ENCODE peak calls at places on chromosome 12, in seven cellular contexts. E, N, I, D, Y, Q and B are unnamed samples.

GRCh38 chr12:9759680-9760592 is 765 bp downstream of the CD69 start:
- DNase-seq in Q (no peak), Y (no peak), E (no peak), D (no peak), N (no peak), I (no peak), B (peak; percentile 62)

GRCh38 chr12:28941248-28941647 is 207.8 kb upstream of the FAR2 start:
- DNase-seq in E (no peak), I (no peak), Q (no peak), N (no peak), Y (no peak), D (no peak), B (no peak)

GRCh38 chr12:109775172-109775881 is 57.9 kb downstream of the TRPV4 start:
- DNase-seq in I (peak; percentile 67), D (peak; percentile 95), N (peak; percentile 78), Y (peak; percentile 82), Q (peak; percentile 82), E (peak; percentile 64), B (peak; percentile 77)

GRCh38 chr12:31002999-31003398 is 70.7 kb upstream of the DDX11 start:
- DNase-seq in N (no peak), D (no peak), E (no peak), I (no peak), Q (no peak), Y (no peak), B (no peak)

GRCh38 chr12:132583736-132584135 is 26.6 kb downstream of the LRCOL1 start:
- DNase-seq in Y (no peak), Q (peak; percentile 85), D (peak; percentile 88), N (no peak), I (no peak), E (no peak), B (no peak)

GRCh38 chr12:21502872-21503271 is 1.3 kb downstream of the GOLT1B start:
- DNase-seq in D (no peak), N (no peak), Q (no peak), I (no peak), Y (no peak), E (no peak), B (no peak)

GRCh38 chr12:124930576-124930975 is 16.1 kb upstream of the UBC start:
- DNase-seq in I (no peak), N (no peak), Y (no peak), D (no peak), E (no peak), Q (no peak), B (no peak)

GRCh38 chr12:71240941-71241340 is 83.1 kb upstream of the TSPAN8 start:
- DNase-seq in E (no peak), I (no peak), D (no peak), Y (no peak), Q (no peak), N (no peak), B (no peak)